ENCODE peak calls at places on chromosomes 11 and 22, in six cellular contexts. One of them, this sample, is unnamed.
A peak's percentile ranks its signal among the peaks of the same experiment; 100 is the strongest.

GRCh38 chr22:28237092-28237491 is 318.0 kb upstream of the PITPNB start:
- DNase-seq in K562: no peak
- DNase-seq in GM12878: no peak
- DNase-seq in HCT116: no peak
- DNase-seq in H1: no peak
- DNase-seq in HepG2: no peak
- DNase-seq in this sample: no peak

GRCh38 chr11:113587318-113587739 is 112.1 kb upstream of the DRD2 start:
- DNase-seq in K562: peak; percentile 30
- DNase-seq in GM12878: no peak
- DNase-seq in HCT116: no peak
- DNase-seq in H1: no peak
- DNase-seq in HepG2: no peak
- DNase-seq in this sample: no peak

GRCh38 chr11:8814209-8814922 is 96.6 kb upstream of the AKIP1 start:
- DNase-seq in K562: no peak
- DNase-seq in GM12878: no peak
- DNase-seq in HCT116: no peak
- DNase-seq in H1: no peak
- DNase-seq in HepG2: no peak
- DNase-seq in this sample: no peak

GRCh38 chr22:48690583-48691317 is 1136.9 kb downstream of the BRD1 start:
- DNase-seq in K562: no peak
- DNase-seq in GM12878: no peak
- DNase-seq in HCT116: no peak
- DNase-seq in H1: no peak
- DNase-seq in HepG2: no peak
- DNase-seq in this sample: no peak

GRCh38 chr22:50625568-50626313 is 2.2 kb downstream of the ARSA start:
- DNase-seq in K562: no peak
- DNase-seq in GM12878: no peak
- DNase-seq in HCT116: no peak
- DNase-seq in H1: peak; percentile 80
- DNase-seq in HepG2: no peak
- DNase-seq in this sample: no peak

GRCh38 chr22:46021577-46021976 is 44.6 kb upstream of the WNT7B start:
- DNase-seq in K562: no peak
- DNase-seq in GM12878: no peak
- DNase-seq in HCT116: no peak
- DNase-seq in H1: no peak
- DNase-seq in HepG2: no peak
- DNase-seq in this sample: no peak

GRCh38 chr11:76724162-76724768 is 53.7 kb upstream of the LRRC32 start:
- DNase-seq in K562: no peak
- DNase-seq in GM12878: no peak
- DNase-seq in HCT116: no peak
- DNase-seq in H1: peak; percentile 78
- DNase-seq in HepG2: no peak
- DNase-seq in this sample: no peak

GRCh38 chr11:74769058-74769457 is 20.4 kb downstream of the RNF169 start:
- DNase-seq in K562: no peak
- DNase-seq in GM12878: no peak
- DNase-seq in HCT116: no peak
- DNase-seq in H1: no peak
- DNase-seq in HepG2: no peak
- DNase-seq in this sample: no peak

GRCh38 chr11:110582728-110583432 is 129.4 kb downstream of the ARHGAP20 start:
- DNase-seq in K562: no peak
- DNase-seq in GM12878: no peak
- DNase-seq in HCT116: no peak
- DNase-seq in H1: no peak
- DNase-seq in HepG2: no peak
- DNase-seq in this sample: no peak

GRCh38 chr11:134973801-134974200 is 561.8 kb upstream of the B3GAT1 start:
- DNase-seq in K562: no peak
- DNase-seq in GM12878: no peak
- DNase-seq in HCT116: no peak
- DNase-seq in H1: no peak
- DNase-seq in HepG2: no peak
- DNase-seq in this sample: no peak

GRCh38 chr11:47912843-47913437 is 64.8 kb upstream of the NUP160 start:
- DNase-seq in K562: no peak
- DNase-seq in GM12878: no peak
- DNase-seq in HCT116: no peak
- DNase-seq in H1: no peak
- DNase-seq in HepG2: no peak
- DNase-seq in this sample: no peak

GRCh38 chr22:49543876-49544275 is 283.8 kb downstream of the BRD1 start:
- DNase-seq in K562: no peak
- DNase-seq in GM12878: no peak
- DNase-seq in HCT116: no peak
- DNase-seq in H1: no peak
- DNase-seq in HepG2: no peak
- DNase-seq in this sample: no peak

GRCh38 chr22:28923826-28924732 is 40.7 kb downstream of the ZNRF3 start:
- DNase-seq in K562: no peak
- DNase-seq in GM12878: no peak
- DNase-seq in HCT116: peak; percentile 55
- DNase-seq in H1: no peak
- DNase-seq in HepG2: peak; percentile 98
- DNase-seq in this sample: no peak

GRCh38 chr11:76408171-76408965 is 27.2 kb downstream of the GVQW3 start:
- DNase-seq in K562: no peak
- DNase-seq in GM12878: no peak
- DNase-seq in HCT116: no peak
- DNase-seq in H1: no peak
- DNase-seq in HepG2: no peak
- DNase-seq in this sample: no peak

GRCh38 chr22:20439556-20439927 is 1.9 kb upstream of the SCARF2 start:
- DNase-seq in K562: no peak
- DNase-seq in GM12878: no peak
- DNase-seq in HCT116: no peak
- DNase-seq in H1: no peak
- DNase-seq in HepG2: no peak
- DNase-seq in this sample: no peak

GRCh38 chr11:44005076-44005800 is 42.5 kb upstream of the ACCSL start:
- DNase-seq in K562: no peak
- DNase-seq in GM12878: no peak
- DNase-seq in HCT116: no peak
- DNase-seq in H1: peak; percentile 52
- DNase-seq in HepG2: no peak
- DNase-seq in this sample: no peak

GRCh38 chr22:49965291-49966040 is 4.9 kb downstream of the PIM3 start:
- DNase-seq in K562: no peak
- DNase-seq in GM12878: no peak
- DNase-seq in HCT116: no peak
- DNase-seq in H1: peak; percentile 45
- DNase-seq in HepG2: no peak
- DNase-seq in this sample: no peak

GRCh38 chr11:64787526-64788320 is 9.4 kb upstream of the SF1 start:
- DNase-seq in K562: peak; percentile 79
- DNase-seq in GM12878: no peak
- DNase-seq in HCT116: no peak
- DNase-seq in H1: peak; percentile 89
- DNase-seq in HepG2: peak; percentile 41
- DNase-seq in this sample: peak; percentile 27

GRCh38 chr11:79113099-79113498 is 327.7 kb downstream of the TENM4 start:
- DNase-seq in K562: no peak
- DNase-seq in GM12878: no peak
- DNase-seq in HCT116: no peak
- DNase-seq in H1: no peak
- DNase-seq in HepG2: no peak
- DNase-seq in this sample: no peak

GRCh38 chr11:2383823-2384722 is 7.0 kb downstream of the CD81 start:
- DNase-seq in K562: peak; percentile 89
- DNase-seq in GM12878: peak; percentile 39
- DNase-seq in HCT116: no peak
- DNase-seq in H1: peak; percentile 68
- DNase-seq in HepG2: no peak
- DNase-seq in this sample: no peak

GRCh38 chr22:33328789-33329296 is 270.7 kb upstream of the SYN3 start:
- DNase-seq in K562: no peak
- DNase-seq in GM12878: no peak
- DNase-seq in HCT116: no peak
- DNase-seq in H1: no peak
- DNase-seq in HepG2: peak; percentile 55
- DNase-seq in this sample: no peak

GRCh38 chr22:33325232-33326004 is 267.2 kb upstream of the SYN3 start:
- DNase-seq in K562: no peak
- DNase-seq in GM12878: peak; percentile 87
- DNase-seq in HCT116: no peak
- DNase-seq in H1: no peak
- DNase-seq in HepG2: no peak
- DNase-seq in this sample: no peak

GRCh38 chr22:33327348-33327860 is 269.2 kb upstream of the SYN3 start:
- DNase-seq in K562: no peak
- DNase-seq in GM12878: no peak
- DNase-seq in HCT116: no peak
- DNase-seq in H1: no peak
- DNase-seq in HepG2: no peak
- DNase-seq in this sample: no peak

GRCh38 chr22:33324228-33324627 is 266.0 kb upstream of the SYN3 start:
- DNase-seq in K562: no peak
- DNase-seq in GM12878: no peak
- DNase-seq in HCT116: no peak
- DNase-seq in H1: no peak
- DNase-seq in HepG2: no peak
- DNase-seq in this sample: no peak

DNA sequence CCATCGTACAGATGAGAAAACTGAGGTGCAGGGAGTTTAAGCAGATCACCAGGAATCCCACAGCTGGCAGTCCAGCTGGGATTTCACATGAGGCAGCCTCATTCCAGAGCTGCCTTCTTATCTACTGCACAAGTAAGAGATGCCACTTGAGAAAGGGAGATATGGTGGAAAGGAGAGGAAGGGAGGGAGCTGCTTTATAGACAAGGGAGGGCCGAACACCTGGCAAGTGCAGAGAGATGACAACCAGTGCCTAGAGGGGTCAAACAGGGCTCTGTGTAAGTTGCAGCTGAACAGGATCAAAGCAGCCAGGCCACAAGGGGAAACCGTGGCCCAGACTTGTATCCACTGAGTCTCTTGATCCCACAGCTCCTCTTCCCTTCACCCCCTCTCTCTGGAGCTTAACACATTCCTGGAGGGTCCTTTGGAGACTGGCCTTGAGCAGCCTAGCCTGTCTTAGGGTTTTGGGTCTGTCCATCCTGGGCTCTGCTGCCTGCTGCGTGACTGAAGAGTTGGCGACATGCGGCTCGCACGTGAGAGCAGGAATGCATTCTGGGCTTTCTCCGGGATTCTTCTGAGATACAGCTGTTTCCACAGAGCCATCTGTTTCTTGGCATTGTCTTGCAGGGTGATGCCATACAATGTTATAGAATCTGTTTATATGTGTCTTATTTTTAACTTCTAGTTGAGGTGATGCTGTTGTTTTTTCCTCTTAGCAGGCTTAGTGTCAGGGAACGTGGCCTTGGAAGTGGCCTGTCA is 268.5 kb upstream of the SYN3 start:
- DNase-seq in K562: no peak
- DNase-seq in GM12878: no peak
- DNase-seq in HCT116: no peak
- DNase-seq in H1: no peak
- DNase-seq in HepG2: no peak
- DNase-seq in this sample: no peak
- TF ChIP-seq CTCF in K562: no peak
- TF ChIP-seq CTCF in GM12878: no peak
- TF ChIP-seq CTCF in HCT116: no peak
- TF ChIP-seq CTCF in H1: no peak
- TF ChIP-seq CTCF in HepG2: no peak
- TF ChIP-seq CTCF in this sample: no peak

GRCh38 chr11:26263769-26264168 is 68.2 kb upstream of the ANO3 start:
- DNase-seq in K562: no peak
- DNase-seq in GM12878: no peak
- DNase-seq in HCT116: no peak
- DNase-seq in H1: no peak
- DNase-seq in HepG2: no peak
- DNase-seq in this sample: no peak
- TF ChIP-seq SIN3A in K562: no peak
- TF ChIP-seq SIN3A in GM12878: no peak
- TF ChIP-seq SIN3A in HCT116: no peak
- TF ChIP-seq SIN3A in H1: no peak
- TF ChIP-seq SIN3A in HepG2: no peak
- TF ChIP-seq SIN3A in this sample: no peak

GRCh38 chr11:18364495-18365047 is 29.8 kb upstream of the LDHA start:
- DNase-seq in K562: no peak
- DNase-seq in GM12878: no peak
- DNase-seq in HCT116: no peak
- DNase-seq in H1: no peak
- DNase-seq in HepG2: no peak
- DNase-seq in this sample: no peak
- H3K36me3 ChIP-seq in K562: peaks cover 78% of the 10 kb centered on the region
- H3K36me3 ChIP-seq in GM12878: peaks cover 21% of the 10 kb centered on the region
- H3K36me3 ChIP-seq in HCT116: peaks cover 44% of the 10 kb centered on the region
- H3K36me3 ChIP-seq in H1: peaks cover 19% of the 10 kb centered on the region
- H3K36me3 ChIP-seq in HepG2: peaks cover 52% of the 10 kb centered on the region
- H3K36me3 ChIP-seq in this sample: peaks cover 39% of the 10 kb centered on the region

DNA sequence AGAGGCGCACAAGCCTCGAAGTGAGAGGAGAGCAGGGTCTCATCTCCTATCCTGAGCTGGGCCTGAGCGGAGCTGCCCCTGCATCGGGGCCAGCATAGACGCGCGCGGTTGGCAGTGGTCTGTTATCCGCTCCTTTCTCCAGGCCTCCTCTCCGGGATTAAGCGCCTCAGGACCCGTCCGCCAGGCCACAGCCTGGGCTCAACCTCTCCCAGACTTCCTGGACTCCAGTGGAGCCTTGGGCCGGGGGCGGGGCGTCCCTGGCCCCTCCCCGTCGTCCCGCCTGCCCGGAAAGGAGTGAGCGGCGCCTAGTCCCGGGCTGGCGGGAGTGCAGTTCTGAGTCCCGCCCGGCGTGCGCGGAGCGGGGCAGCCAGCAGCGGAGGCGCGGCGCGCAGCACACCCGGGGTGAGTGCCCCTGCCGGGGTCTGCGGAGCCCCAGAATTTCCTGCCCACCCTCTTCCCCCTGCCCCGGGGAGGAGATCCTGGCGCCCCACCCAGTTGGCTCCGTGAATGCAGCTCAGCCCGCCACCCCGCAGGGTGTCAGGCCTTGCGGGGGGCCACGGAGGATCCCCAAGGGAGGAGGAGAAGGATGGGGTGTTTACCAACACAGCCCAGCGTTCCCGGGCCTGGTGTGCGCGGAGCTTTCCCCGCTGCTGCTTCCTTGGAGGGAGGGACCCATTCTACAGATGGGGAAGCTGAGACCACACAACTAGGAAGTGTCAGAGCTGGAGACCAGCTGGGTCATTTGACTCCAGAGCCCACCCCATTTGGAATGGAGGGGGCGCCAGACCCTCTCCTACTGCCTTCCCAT is at the start of gene TCIRG1:
- DNase-seq in K562: peak; percentile 94
- DNase-seq in GM12878: peak; percentile 15
- DNase-seq in HCT116: peak; percentile 49
- DNase-seq in H1: peak; percentile 77
- DNase-seq in HepG2: peak; percentile 79
- DNase-seq in this sample: no peak
- TF ChIP-seq CTCF in K562: no peak
- TF ChIP-seq CTCF in GM12878: no peak
- TF ChIP-seq CTCF in HCT116: no peak
- TF ChIP-seq CTCF in H1: no peak
- TF ChIP-seq CTCF in HepG2: no peak
- TF ChIP-seq CTCF in this sample: no peak